ENCODE peak calls at places on chromosome 6, in eight cellular contexts. V is sigmoid colon, M is breast epithelium, Y is GM12892, S is Peyer's patch, X is H54, E is ovary, N is right lobe of liver. C is an unnamed sample.

GRCh38 chr6:152458648-152459047 is 178.5 kb downstream of the SYNE1 start:
- DNase-seq in V (no peak), X (no peak), Y (no peak), M (no peak), N (no peak), S (no peak), E (no peak), C (no peak)

GRCh38 chr6:116881236-116881635 is 4.2 kb downstream of the RFX6 start:
- DNase-seq in X (no peak), V (no peak), Y (no peak), N (no peak), M (no peak), S (no peak), E (no peak), C (no peak)

GRCh38 chr6:159952289-159953005 is 16.4 kb upstream of the IGF2R start:
- DNase-seq in N (no peak), S (no peak), E (no peak), M (no peak), X (no peak), Y (no peak), V (no peak), C (no peak)

GRCh38 chr6:1917628-1918371 is 308.1 kb downstream of the FOXC1 start:
- DNase-seq in S (no peak), V (no peak), Y (no peak), X (peak; percentile 75), N (no peak), E (no peak), M (no peak), C (no peak)

GRCh38 chr6:44064089-44064947 is 62.9 kb downstream of the MRPL14 start:
- DNase-seq in N (peak; percentile 71), S (peak; percentile 22), X (peak; percentile 97), Y (no peak), E (no peak), V (peak; percentile 84), M (no peak), C (peak; percentile 73)

GRCh38 chr6:113082691-113083090 is 735.6 kb downstream of the RFPL4B start:
- DNase-seq in M (no peak), S (no peak), E (no peak), N (no peak), V (no peak), Y (no peak), X (no peak), C (no peak)

GRCh38 chr6:7124631-7125030 is 16.9 kb downstream of the RREB1 start:
- DNase-seq in V (no peak), M (no peak), X (no peak), E (no peak), S (no peak), Y (no peak), N (no peak), C (no peak)

GRCh38 chr6:35240838-35241801 is 18.4 kb upstream of the ZNF76 start:
- DNase-seq in Y (peak; percentile 79), N (peak; percentile 74), E (peak; percentile 78), S (peak; percentile 65), V (peak; percentile 82), M (peak; percentile 88), X (peak; percentile 77), C (peak; percentile 83)

GRCh38 chr6:150652848-150653613 is 53.3 kb downstream of the PLEKHG1 start:
- DNase-seq in S (no peak), M (no peak), E (no peak), V (no peak), X (no peak), N (no peak), Y (no peak), C (no peak)

GRCh38 chr6:152206072-152206818 is 398.8 kb downstream of the ESR1 start:
- DNase-seq in N (peak; percentile 25), M (no peak), S (no peak), V (peak; percentile 58), Y (no peak), E (no peak), X (no peak), C (peak; percentile 54)

GRCh38 chr6:5981274-5982026 is 25.3 kb downstream of the NRN1 start:
- DNase-seq in M (no peak), X (no peak), V (no peak), N (no peak), Y (no peak), E (no peak), S (no peak), C (no peak)

GRCh38 chr6:51513891-51514290 is 573.5 kb downstream of the PKHD1 start:
- DNase-seq in Y (no peak), V (no peak), M (no peak), S (no peak), E (no peak), N (no peak), X (no peak), C (no peak)

GRCh38 chr6:160137989-160138835 is 16.6 kb downstream of the SLC22A1 start:
- DNase-seq in N (no peak), S (peak; percentile 30), X (peak; percentile 27), M (no peak), Y (no peak), V (peak; percentile 73), E (peak; percentile 68), C (peak; percentile 71)

GRCh38 chr6:46453221-46453620 is 38.0 kb downstream of the RCAN2 start:
- DNase-seq in E (no peak), M (no peak), S (no peak), X (no peak), V (no peak), N (no peak), Y (no peak), C (no peak)

GRCh38 chr6:112202639-112203341 is 51.6 kb downstream of the LAMA4 start:
- DNase-seq in N (no peak), E (no peak), S (no peak), X (no peak), Y (no peak), V (no peak), M (no peak), C (no peak)

GRCh38 chr6:90691823-90692222 is 105.0 kb upstream of the MAP3K7 start:
- DNase-seq in S (no peak), M (no peak), V (no peak), X (no peak), N (no peak), Y (no peak), E (no peak), C (no peak)

GRCh38 chr6:30717129-30717844 is at the start of gene MDC1:
- DNase-seq in M (peak; percentile 99), E (peak; percentile 99), S (peak; percentile 99), N (peak; percentile 99), Y (peak; percentile 86), X (peak; percentile 96), V (peak; percentile 100), C (peak; percentile 100)
- TF ChIP-seq POLR2A in M (no peak), E (peak; percentile 57), S (peak; percentile 91), N (peak; percentile 92), Y (peak; percentile 96), X (peak; percentile 32), V (peak; percentile 94), C (peak; percentile 81)

GRCh38 chr6:31652925-31653724 is 664 bp upstream of the BAG6 start:
- DNase-seq in M (peak; percentile 83), S (peak; percentile 92), N (peak; percentile 84), Y (peak; percentile 91), E (no peak), X (peak; percentile 69), V (peak; percentile 95), C (peak; percentile 94)
- TF ChIP-seq POLR2A in M (no peak), S (peak; percentile 31), N (peak; percentile 62), Y (peak; percentile 41), E (peak; percentile 3), X (peak; percentile 29), V (peak; percentile 75), C (peak; percentile 68)

DNA sequence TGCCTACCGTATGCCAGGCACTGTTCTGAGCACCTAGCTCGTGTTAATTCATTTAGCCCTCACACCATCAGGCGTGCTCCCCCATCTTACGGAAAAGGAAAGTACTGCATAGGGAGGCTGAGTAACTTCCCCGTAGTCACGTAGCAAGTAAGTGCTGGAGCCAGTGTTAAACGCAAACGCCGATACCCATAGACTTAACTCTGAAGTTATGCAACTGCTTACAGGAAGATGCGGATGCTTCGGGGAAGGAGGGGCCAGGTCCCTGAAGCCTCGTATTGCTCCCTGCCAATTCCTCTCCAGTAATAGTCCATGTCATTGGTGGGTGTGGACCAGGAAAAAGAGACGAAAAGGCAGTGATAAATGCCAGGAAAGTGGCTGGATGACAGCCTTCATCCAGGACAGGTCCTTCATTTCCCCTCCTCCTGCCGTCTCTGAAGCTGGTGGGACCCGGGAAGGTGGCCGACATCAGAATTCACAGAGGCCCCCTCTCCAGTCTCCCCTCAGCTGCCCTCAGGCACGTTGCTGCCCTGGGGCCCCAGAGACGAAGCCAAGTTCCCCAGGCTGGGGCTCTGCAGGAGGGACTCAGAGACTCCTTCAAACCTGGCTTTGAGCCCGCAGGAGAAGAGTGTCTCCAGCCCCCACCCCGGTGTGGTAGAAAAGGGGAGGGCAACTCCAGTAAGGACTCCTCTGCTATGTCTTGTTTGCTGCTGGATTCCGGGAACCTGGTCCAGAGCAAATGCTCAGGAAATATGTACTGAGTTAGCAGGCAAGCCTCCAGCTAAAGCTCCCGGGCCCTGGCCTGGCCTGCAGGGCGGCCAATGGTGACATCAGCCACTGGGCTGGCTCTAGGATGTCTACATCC is 37.7 kb downstream of the RAB44 start:
- DNase-seq in M (no peak), Y (no peak), V (peak; percentile 94), N (peak; percentile 87), S (no peak), E (peak; percentile 51), X (peak; percentile 62), C (peak; percentile 84)
- TF ChIP-seq POLR2A in M (no peak), Y (no peak), V (no peak), N (no peak), S (no peak), E (peak; percentile 36), X (no peak), C (no peak)

GRCh38 chr6:41789390-41789724 is 1.9 kb downstream of the TOMM6 start:
- DNase-seq in X (no peak), E (no peak), S (no peak), V (no peak), Y (no peak), M (no peak), N (no peak), C (no peak)

GRCh38 chr6:41785254-41785653 is 2.2 kb upstream of the TOMM6 start:
- DNase-seq in V (no peak), S (no peak), X (no peak), Y (no peak), E (peak; percentile 34), M (no peak), N (no peak), C (no peak)

GRCh38 chr6:41786451-41787218 is 859 bp upstream of the TOMM6 start:
- DNase-seq in E (peak; percentile 93), X (peak; percentile 80), Y (peak; percentile 91), S (peak; percentile 83), M (peak; percentile 88), N (peak; percentile 92), V (peak; percentile 94), C (peak; percentile 87)

GRCh38 chr6:41785689-41786450 is 1.6 kb upstream of the TOMM6 start:
- DNase-seq in M (no peak), Y (no peak), N (peak; percentile 48), S (no peak), X (no peak), E (no peak), V (no peak), C (peak; percentile 30)

DNA sequence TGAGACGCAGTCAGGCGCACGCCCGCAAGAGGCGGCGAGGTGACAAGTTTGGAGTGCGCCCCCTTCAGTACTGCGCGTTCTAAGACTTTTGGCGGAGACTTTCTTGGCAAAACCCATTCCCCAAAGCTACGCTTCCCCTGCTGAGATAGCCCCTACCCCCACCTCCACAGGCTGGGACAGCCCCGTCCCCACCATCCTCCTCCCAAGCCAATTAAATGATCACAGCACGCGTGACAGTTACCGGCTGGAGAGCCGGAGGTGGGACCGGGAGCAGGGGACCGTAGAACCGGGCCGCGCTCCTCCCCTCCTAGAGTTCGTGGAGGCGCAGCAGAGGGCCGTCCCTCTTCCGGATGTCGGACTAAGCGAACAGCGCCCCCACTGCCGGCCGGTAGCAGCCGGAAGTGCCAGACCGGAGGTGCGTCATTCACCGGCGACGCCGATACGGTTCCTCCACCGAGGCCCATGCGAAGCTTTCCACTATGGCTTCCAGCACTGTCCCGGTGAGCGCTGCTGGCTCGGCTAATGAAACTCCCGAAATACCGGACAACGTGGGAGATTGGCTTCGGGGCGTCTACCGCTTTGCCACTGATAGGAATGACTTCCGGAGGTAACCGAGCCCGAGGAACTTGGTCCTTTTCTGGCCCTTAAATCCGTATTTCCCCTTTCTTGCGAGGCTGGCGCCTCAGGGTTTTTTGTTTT is at the start of gene TOMM6:
- DNase-seq in X (peak; percentile 91), M (peak; percentile 96), E (peak; percentile 97), Y (peak; percentile 83), N (peak; percentile 97), S (peak; percentile 94), V (peak; percentile 97), C (peak; percentile 97)
- TF ChIP-seq POLR2A in X (peak; percentile 63), M (peak; percentile 63), E (peak; percentile 85), Y (peak; percentile 93), N (peak; percentile 84), S (peak; percentile 67), V (peak; percentile 95), C (peak; percentile 44)